ENCODE peak calls at places on chromosomes 11 and 22, in six cellular contexts. One of them, this sample, is unnamed.

GRCh38 chr11:113363996-113364641 is 23.5 kb upstream of the ANKK1 start:
- DNase-seq in H1: no peak
- DNase-seq in HCT116: no peak
- DNase-seq in K562: no peak
- DNase-seq in GM12878: no peak
- DNase-seq in NT2/D1: no peak
- DNase-seq in this sample: no peak

GRCh38 chr22:32858121-32858703 is 56.7 kb downstream of the TIMP3 start:
- DNase-seq in H1: no peak
- DNase-seq in GM12878: no peak
- DNase-seq in NT2/D1: no peak
- DNase-seq in HCT116: no peak
- DNase-seq in K562: no peak
- DNase-seq in this sample: no peak

GRCh38 chr11:122107566-122107965 is 8.4 kb downstream of the BLID start:
- DNase-seq in GM12878: no peak
- DNase-seq in HCT116: no peak
- DNase-seq in NT2/D1: no peak
- DNase-seq in H1: no peak
- DNase-seq in K562: no peak
- DNase-seq in this sample: no peak

GRCh38 chr11:89175796-89176195 is 1.9 kb upstream of the TYR start:
- DNase-seq in NT2/D1: no peak
- DNase-seq in H1: no peak
- DNase-seq in K562: no peak
- DNase-seq in HCT116: no peak
- DNase-seq in GM12878: no peak
- DNase-seq in this sample: no peak

GRCh38 chr11:80086496-80087055 is 645.7 kb upstream of the TENM4 start:
- DNase-seq in H1: no peak
- DNase-seq in HCT116: no peak
- DNase-seq in GM12878: no peak
- DNase-seq in NT2/D1: no peak
- DNase-seq in K562: no peak
- DNase-seq in this sample: no peak

GRCh38 chr11:86741489-86742435 is 58.6 kb upstream of the PRSS23 start:
- DNase-seq in K562: no peak
- DNase-seq in GM12878: no peak
- DNase-seq in HCT116: no peak
- DNase-seq in NT2/D1: no peak
- DNase-seq in H1: no peak
- DNase-seq in this sample: peak

GRCh38 chr11:73271936-73272679 is at the start of gene P2RY6:
- DNase-seq in H1: no peak
- DNase-seq in K562: peak
- DNase-seq in NT2/D1: no peak
- DNase-seq in GM12878: no peak
- DNase-seq in HCT116: no peak
- DNase-seq in this sample: peak

GRCh38 chr11:17927041-17927440 is 85.8 kb downstream of the SERGEF start:
- DNase-seq in GM12878: no peak
- DNase-seq in HCT116: no peak
- DNase-seq in K562: no peak
- DNase-seq in H1: no peak
- DNase-seq in NT2/D1: no peak
- DNase-seq in this sample: no peak

GRCh38 chr11:6200975-6201374 is 2.0 kb downstream of the OR52W1 start:
- DNase-seq in K562: no peak
- DNase-seq in GM12878: no peak
- DNase-seq in HCT116: no peak
- DNase-seq in H1: no peak
- DNase-seq in NT2/D1: no peak
- DNase-seq in this sample: no peak

GRCh38 chr11:8722156-8722555 is 39.6 kb downstream of the RPL27A start:
- DNase-seq in K562: peak
- DNase-seq in NT2/D1: no peak
- DNase-seq in H1: no peak
- DNase-seq in GM12878: no peak
- DNase-seq in HCT116: no peak
- DNase-seq in this sample: peak

GRCh38 chr11:64659417-64660144 is 63.4 kb downstream of the NRXN2 start:
- DNase-seq in H1: no peak
- DNase-seq in HCT116: peak
- DNase-seq in GM12878: no peak
- DNase-seq in NT2/D1: no peak
- DNase-seq in K562: peak
- DNase-seq in this sample: peak

GRCh38 chr11:108223449-108224149 is 732 bp downstream of the ATM start:
- DNase-seq in GM12878: no peak
- DNase-seq in NT2/D1: no peak
- DNase-seq in H1: no peak
- DNase-seq in K562: peak
- DNase-seq in HCT116: no peak
- DNase-seq in this sample: no peak

GRCh38 chr11:2289350-2289749 is 12.4 kb downstream of the C11orf21 start:
- DNase-seq in H1: no peak
- DNase-seq in HCT116: no peak
- DNase-seq in GM12878: no peak
- DNase-seq in NT2/D1: no peak
- DNase-seq in K562: no peak
- DNase-seq in this sample: no peak

GRCh38 chr22:23244690-23245044 is 64.4 kb downstream of the BCR start:
- DNase-seq in K562: no peak
- DNase-seq in NT2/D1: no peak
- DNase-seq in H1: no peak
- DNase-seq in GM12878: no peak
- DNase-seq in HCT116: no peak
- DNase-seq in this sample: no peak

GRCh38 chr22:23246982-23247766 is 66.9 kb downstream of the BCR start:
- DNase-seq in HCT116: no peak
- DNase-seq in H1: no peak
- DNase-seq in GM12878: no peak
- DNase-seq in NT2/D1: no peak
- DNase-seq in K562: no peak
- DNase-seq in this sample: peak

GRCh38 chr22:23243859-23244689 is 63.8 kb downstream of the BCR start:
- DNase-seq in GM12878: no peak
- DNase-seq in NT2/D1: no peak
- DNase-seq in H1: no peak
- DNase-seq in K562: no peak
- DNase-seq in HCT116: no peak
- DNase-seq in this sample: no peak

GRCh38 chr22:23245799-23246136 is 65.5 kb downstream of the BCR start:
- DNase-seq in K562: no peak
- DNase-seq in HCT116: no peak
- DNase-seq in H1: no peak
- DNase-seq in NT2/D1: no peak
- DNase-seq in GM12878: no peak
- DNase-seq in this sample: no peak

GRCh38 chr22:23245045-23245798 is 64.9 kb downstream of the BCR start:
- DNase-seq in NT2/D1: no peak
- DNase-seq in GM12878: no peak
- DNase-seq in H1: no peak
- DNase-seq in K562: no peak
- DNase-seq in HCT116: no peak
- DNase-seq in this sample: no peak
- TF ChIP-seq ZNF274 in NT2/D1: no peak
- TF ChIP-seq ZNF274 in GM12878: no peak
- TF ChIP-seq ZNF274 in H1: no peak
- TF ChIP-seq ZNF274 in K562: no peak
- TF ChIP-seq ZNF274 in HCT116: no peak
- TF ChIP-seq ZNF274 in this sample: no peak

DNA sequence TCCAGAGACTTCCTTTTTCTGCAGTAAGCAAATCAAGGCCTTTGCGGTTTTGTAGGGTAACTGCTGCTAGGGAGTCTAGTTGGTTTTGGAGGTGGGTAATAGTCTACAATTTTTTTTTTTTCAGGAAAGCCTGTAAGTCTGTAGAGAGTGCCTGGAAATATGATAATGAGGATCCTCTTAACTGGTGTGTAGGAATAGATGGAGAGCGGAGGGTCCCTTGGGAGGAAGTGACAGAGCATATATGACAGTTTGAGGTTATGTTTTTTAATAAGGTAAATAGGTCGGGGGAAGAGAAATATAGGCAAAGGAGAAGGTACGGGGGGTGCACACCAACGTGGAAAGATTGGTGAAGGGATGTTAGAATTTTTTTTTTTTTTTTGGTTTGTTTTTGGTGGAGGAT is 25.9 kb downstream of the ZNF195 start:
- DNase-seq in NT2/D1: no peak
- DNase-seq in H1: no peak
- DNase-seq in GM12878: no peak
- DNase-seq in K562: no peak
- DNase-seq in HCT116: no peak
- DNase-seq in this sample: no peak
- TF ChIP-seq ZNF274 in NT2/D1: no peak
- TF ChIP-seq ZNF274 in H1: no peak
- TF ChIP-seq ZNF274 in GM12878: no peak
- TF ChIP-seq ZNF274 in K562: no peak
- TF ChIP-seq ZNF274 in HCT116: no peak
- TF ChIP-seq ZNF274 in this sample: no peak

DNA sequence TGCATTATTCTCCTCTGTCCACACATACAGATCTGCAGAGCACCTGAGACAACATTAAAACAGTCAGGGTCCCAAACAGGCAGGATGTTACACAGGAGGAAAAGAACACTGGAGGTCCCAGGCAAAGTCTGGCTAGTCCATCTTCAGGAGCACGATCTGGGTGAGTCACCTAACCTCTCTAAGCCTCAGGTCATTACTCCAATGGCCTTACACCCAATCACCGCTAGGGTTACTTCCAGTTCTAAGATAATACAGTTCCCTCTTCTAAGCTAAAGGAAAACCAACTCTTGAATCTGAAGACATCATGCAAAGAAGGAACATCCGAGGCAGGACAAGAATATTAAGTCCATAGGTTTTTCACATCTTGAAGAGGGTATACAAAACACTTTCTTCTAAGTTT is 24.5 kb downstream of the ASCC2 start:
- DNase-seq in H1: no peak
- DNase-seq in NT2/D1: no peak
- DNase-seq in GM12878: no peak
- DNase-seq in K562: peak
- DNase-seq in HCT116: peak
- DNase-seq in this sample: no peak
- TF ChIP-seq ZNF274 in H1: no peak
- TF ChIP-seq ZNF274 in NT2/D1: no peak
- TF ChIP-seq ZNF274 in GM12878: no peak
- TF ChIP-seq ZNF274 in K562: no peak
- TF ChIP-seq ZNF274 in HCT116: no peak
- TF ChIP-seq ZNF274 in this sample: no peak

DNA sequence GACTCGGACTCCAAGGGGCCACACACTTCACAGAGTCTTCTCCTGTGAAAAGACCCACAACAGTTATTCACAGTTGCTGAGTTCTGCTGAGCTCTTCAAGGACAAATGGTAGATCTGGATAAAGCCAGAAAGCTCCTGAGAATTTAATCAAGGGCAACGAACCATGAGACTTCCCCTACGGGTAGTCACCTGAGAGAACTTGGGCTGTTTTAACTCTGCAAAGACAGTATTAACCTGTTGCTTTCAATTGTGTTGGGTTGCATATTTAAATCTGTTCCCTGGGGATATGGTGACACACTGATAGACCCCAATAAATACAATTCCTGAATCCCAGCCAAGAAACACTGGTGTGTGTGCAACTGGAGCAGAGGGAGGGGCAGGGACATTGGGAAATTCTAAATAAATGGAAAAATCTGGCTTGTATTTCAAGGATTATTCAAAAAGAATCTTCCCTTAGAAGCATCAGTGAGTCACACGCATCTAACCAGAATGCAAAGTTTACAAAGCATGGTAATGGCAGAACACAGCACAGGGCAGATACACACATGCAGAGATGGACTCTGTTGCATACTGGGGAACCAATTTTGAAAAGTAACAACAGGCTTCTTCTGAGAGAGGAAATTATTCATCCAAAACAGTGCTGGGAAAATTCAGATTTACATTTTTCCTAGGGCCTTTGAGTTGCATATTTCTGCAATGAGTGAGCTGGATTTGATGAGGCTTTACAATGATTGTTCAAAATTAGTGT is 4.0 kb downstream of the KCNJ1 start:
- DNase-seq in H1: no peak
- DNase-seq in NT2/D1: no peak
- DNase-seq in HCT116: no peak
- DNase-seq in K562: no peak
- DNase-seq in GM12878: no peak
- DNase-seq in this sample: no peak
- TF ChIP-seq ZNF274 in H1: no peak
- TF ChIP-seq ZNF274 in NT2/D1: no peak
- TF ChIP-seq ZNF274 in HCT116: no peak
- TF ChIP-seq ZNF274 in K562: no peak
- TF ChIP-seq ZNF274 in GM12878: no peak
- TF ChIP-seq ZNF274 in this sample: no peak

DNA sequence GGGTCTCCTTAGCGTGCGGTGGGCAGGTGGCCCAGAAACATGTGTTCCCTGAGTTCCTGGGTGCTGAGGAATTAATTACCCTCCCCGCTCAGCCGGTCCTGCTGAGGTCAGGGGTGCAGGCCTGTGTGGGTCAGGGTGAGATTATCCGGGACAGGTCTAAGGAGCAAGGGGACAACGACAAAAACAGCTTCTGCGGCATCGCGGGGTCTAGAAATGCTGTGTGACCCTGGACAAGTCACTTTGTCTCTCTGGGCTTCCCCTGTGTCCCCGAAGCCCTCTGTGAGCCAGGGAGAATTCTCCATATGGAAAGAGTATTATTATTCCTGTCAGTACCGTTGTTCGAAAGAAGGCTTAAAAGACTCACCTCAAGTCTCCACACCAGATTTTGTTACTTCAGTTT is 186.1 kb downstream of the MN1 start:
- DNase-seq in H1: no peak
- DNase-seq in K562: no peak
- DNase-seq in HCT116: no peak
- DNase-seq in GM12878: no peak
- DNase-seq in NT2/D1: no peak
- DNase-seq in this sample: no peak
- TF ChIP-seq ZNF274 in H1: no peak
- TF ChIP-seq ZNF274 in K562: no peak
- TF ChIP-seq ZNF274 in HCT116: no peak
- TF ChIP-seq ZNF274 in GM12878: no peak
- TF ChIP-seq ZNF274 in NT2/D1: no peak
- TF ChIP-seq ZNF274 in this sample: no peak